ENCODE peak calls at places on chromosomes 7 and 10, in seven cellular contexts. A is endothelial cell; B is CD8-positive, alpha-beta T cell; J is GM18507; F is kidney tubule cell; N is GM04504; X is mesendoderm. S is an unnamed sample.

GRCh38 chr7:4837814-4838625 is 23.8 kb downstream of the PAPOLB start:
- DNase-seq in F (no peak), X (peak), B (no peak), J (no peak), A (no peak), N (no peak), S (peak)

GRCh38 chr10:101762736-101763135 is 13.2 kb downstream of the FGF8 start:
- DNase-seq in F (no peak), A (no peak), J (no peak), N (no peak), B (no peak), X (no peak), S (no peak)

GRCh38 chr7:155918720-155919399 is 106.6 kb upstream of the SHH start:
- DNase-seq in B (no peak), F (peak), A (no peak), X (no peak), J (no peak), N (no peak), S (no peak)

GRCh38 chr7:19707240-19707639 is 1.6 kb downstream of the POLR1F start:
- DNase-seq in J (no peak), F (peak), X (peak), N (no peak), A (no peak), B (no peak), S (no peak)

GRCh38 chr7:120272896-120273475 is at the start of gene KCND2:
- DNase-seq in A (peak), F (no peak), X (peak), N (no peak), B (no peak), J (peak), S (peak)

GRCh38 chr7:51376420-51377092 is 59.9 kb upstream of the COBL start:
- DNase-seq in X (no peak), F (peak), N (no peak), A (no peak), J (no peak), B (no peak), S (no peak)

GRCh38 chr10:78215645-78216044 is 182.0 kb downstream of the RPS24 start:
- DNase-seq in A (no peak), X (no peak), J (no peak), F (no peak), N (peak), B (no peak), S (no peak)

GRCh38 chr10:103546401-103546800 is 52.9 kb downstream of the NEURL1 start:
- DNase-seq in A (no peak), F (no peak), N (no peak), B (no peak), X (no peak), J (no peak), S (no peak)

GRCh38 chr10:113226404-113226803 is 276.4 kb downstream of the TCF7L2 start:
- DNase-seq in N (no peak), X (no peak), F (peak), A (no peak), B (no peak), J (no peak), S (no peak)

GRCh38 chr10:66928000-66928770 is 2.3 kb downstream of the LRRTM3 start:
- DNase-seq in N (no peak), F (peak), X (peak), B (no peak), J (no peak), A (peak), S (peak)

GRCh38 chr10:33067481-33067880 is 109.5 kb upstream of the ITGB1 start:
- DNase-seq in F (no peak), X (no peak), J (no peak), B (no peak), A (no peak), N (no peak), S (no peak)

GRCh38 chr10:27742926-27743735 is 2.5 kb downstream of the MKX start:
- DNase-seq in A (peak), X (peak), B (peak), N (no peak), J (no peak), F (peak), S (peak)

GRCh38 chr7:79495544-79496272 is 42.2 kb upstream of the MAGI2 start:
- DNase-seq in J (no peak), A (no peak), N (no peak), F (peak), B (no peak), X (no peak), S (no peak)